ENCODE peak calls at places on chromosomes 12 and 14, in seven cellular contexts. R, P, Z, H, Y, S and F are unnamed samples.
A peak's percentile ranks its signal among the peaks of the same experiment; 100 is the strongest.

GRCh38 chr12:12070674-12071661 is at the start of gene BCL2L14:
- DNase-seq in Y (no peak), P (no peak), S (no peak), R (no peak), Z (no peak), H (no peak), F (no peak)

GRCh38 chr12:117778656-117779055 is 190.1 kb downstream of the KSR2 start:
- DNase-seq in Y (no peak), Z (no peak), P (no peak), S (no peak), R (no peak), H (no peak), F (no peak)

GRCh38 chr12:6961695-6962284 is 8.7 kb downstream of the PHB2 start:
- DNase-seq in S (no peak), H (no peak), R (peak; percentile 53), Y (peak; percentile 39), Z (peak; percentile 89), P (peak; percentile 78), F (no peak)

GRCh38 chr14:96926006-96926405 is 128.8 kb downstream of the VRK1 start:
- DNase-seq in S (no peak), H (no peak), P (no peak), Z (no peak), Y (no peak), R (no peak), F (no peak)

GRCh38 chr12:113295846-113296556 is 38.9 kb downstream of the SLC8B1 start:
- DNase-seq in R (no peak), P (no peak), S (no peak), Y (no peak), Z (no peak), H (no peak), F (no peak)

GRCh38 chr14:95679995-95680735 is 6.1 kb upstream of the TCL1B start:
- DNase-seq in S (no peak), H (no peak), P (no peak), Z (no peak), Y (no peak), R (no peak), F (no peak)

GRCh38 chr12:116958402-116959197 is 47.9 kb downstream of the FBXW8 start:
- DNase-seq in H (no peak), R (no peak), Z (no peak), P (no peak), S (no peak), Y (no peak), F (no peak)

GRCh38 chr14:100788517-100789365 is 37.2 kb upstream of the MEG3 start:
- DNase-seq in H (no peak), Z (no peak), R (no peak), S (no peak), Y (no peak), P (peak; percentile 10), F (no peak)

GRCh38 chr12:122730215-122731014 is at the start of gene HCAR1:
- DNase-seq in Z (no peak), P (no peak), R (no peak), H (no peak), Y (no peak), S (no peak), F (no peak)

GRCh38 chr14:55031190-55031589 is 4.2 kb downstream of the SOCS4 start:
- DNase-seq in Z (no peak), H (no peak), P (no peak), Y (no peak), S (no peak), R (no peak), F (no peak)

GRCh38 chr14:72478397-72479025 is 415.4 kb downstream of the DPF3 start:
- DNase-seq in H (no peak), S (no peak), Y (no peak), P (no peak), R (no peak), Z (no peak), F (no peak)

GRCh38 chr14:64995291-64995690 is 8.6 kb downstream of the FNTB start:
- DNase-seq in P (no peak), Y (no peak), S (no peak), Z (no peak), H (no peak), R (no peak), F (no peak)

GRCh38 chr12:30643366-30643765 is 52.3 kb downstream of the IPO8 start:
- DNase-seq in S (no peak), P (no peak), H (no peak), R (no peak), Y (no peak), Z (no peak), F (no peak)

GRCh38 chr14:84375235-84375634 is 1154.7 kb upstream of the FLRT2 start:
- DNase-seq in P (no peak), Y (no peak), H (no peak), S (no peak), R (no peak), Z (no peak), F (no peak)

GRCh38 chr12:71686658-71687025 is 760 bp downstream of the TMEM19 start:
- DNase-seq in S (no peak), R (no peak), Y (no peak), P (no peak), Z (no peak), H (no peak), F (no peak)

GRCh38 chr14:65304963-65305362 is 107.6 kb upstream of the FUT8 start:
- DNase-seq in Y (no peak), Z (no peak), S (no peak), H (no peak), P (no peak), R (no peak), F (no peak)

GRCh38 chr12:59632408-59632807 is 36.6 kb downstream of the SLC16A7 start:
- DNase-seq in S (no peak), Y (no peak), P (peak; percentile 28), Z (no peak), R (no peak), H (no peak), F (no peak)

GRCh38 chr12:54891717-54892478 is 37.6 kb downstream of the MUCL1 start:
- DNase-seq in R (no peak), H (no peak), Y (no peak), Z (no peak), P (no peak), S (no peak), F (no peak)

GRCh38 chr12:14327717-14328116 is 37.8 kb upstream of the ATF7IP start:
- DNase-seq in Z (no peak), R (no peak), P (no peak), H (no peak), S (no peak), Y (no peak), F (no peak)

GRCh38 chr12:75908961-75909699 is 122.4 kb downstream of the PHLDA1 start:
- DNase-seq in Z (no peak), H (peak; percentile 11), S (no peak), Y (no peak), R (peak; percentile 78), P (peak; percentile 86), F (no peak)

GRCh38 chr12:116466536-116466935 is 92.6 kb upstream of the MAP1LC3B2 start:
- DNase-seq in Y (no peak), R (no peak), Z (peak; percentile 28), P (no peak), S (no peak), H (no peak), F (no peak)